ENCODE peak calls at places on chromosome 2, in nine cellular contexts. U is fibroblast of the aortic adventitia, F is brain microvascular endothelial cell, A is IMR-90, Z is sigmoid colon, B is GM20000, J is pancreas, D is spleen, S is lung. H is an unnamed sample.
A peak's percentile ranks its signal among the peaks of the same experiment; 100 is the strongest.

GRCh38 chr2:167438206-167438605 is 549.9 kb downstream of the XIRP2 start:
- DNase-seq in Z (no peak), J (no peak), A (peak; percentile 67), S (no peak), F (peak; percentile 76), B (no peak), U (no peak), D (no peak), H (no peak)

GRCh38 chr2:187117483-187117882 is 268.5 kb upstream of the ZSWIM2 start:
- DNase-seq in U (peak; percentile 1), F (no peak), B (no peak), A (no peak), Z (no peak), J (no peak), S (no peak), D (no peak), H (no peak)

GRCh38 chr2:27264753-27265535 is 2.1 kb upstream of the SLC30A3 start:
- DNase-seq in A (peak; percentile 35), U (no peak), Z (no peak), D (peak; percentile 86), J (peak; percentile 67), S (peak; percentile 56), F (peak; percentile 8), B (peak; percentile 85), H (peak; percentile 87)

GRCh38 chr2:198774576-198774975 is 683.2 kb downstream of the SATB2 start:
- DNase-seq in S (no peak), A (no peak), J (no peak), U (no peak), Z (no peak), D (no peak), B (no peak), F (no peak), H (no peak)

GRCh38 chr2:105177546-105178254 is 63.8 kb upstream of the GPR45 start:
- DNase-seq in U (no peak), B (no peak), D (no peak), J (no peak), Z (no peak), A (no peak), F (no peak), S (no peak), H (no peak)

GRCh38 chr2:73174941-73175662 is 27.3 kb upstream of the NOTO start:
- DNase-seq in A (no peak), J (no peak), S (no peak), B (no peak), F (no peak), U (no peak), Z (no peak), D (no peak), H (peak; percentile 27)

GRCh38 chr2:228681426-228681825 is 499.9 kb upstream of the SPHKAP start:
- DNase-seq in J (no peak), Z (no peak), B (no peak), D (no peak), A (peak; percentile 49), U (peak; percentile 80), S (no peak), F (peak; percentile 49), H (no peak)

GRCh38 chr2:36672199-36672598 is 24.3 kb upstream of the VIT start:
- DNase-seq in J (no peak), A (peak; percentile 69), B (no peak), S (no peak), U (peak; percentile 66), Z (no peak), F (peak; percentile 25), D (no peak), H (no peak)

GRCh38 chr2:73423913-73424312 is 38.3 kb downstream of the ALMS1 start:
- DNase-seq in Z (no peak), B (no peak), S (no peak), F (no peak), A (no peak), J (no peak), D (no peak), U (no peak), H (no peak)

GRCh38 chr2:79393806-79394484 is 118.9 kb upstream of the CTNNA2 start:
- DNase-seq in A (no peak), J (no peak), D (no peak), B (no peak), F (no peak), Z (no peak), U (no peak), S (no peak), H (no peak)

GRCh38 chr2:27123302-27124150 is at the start of gene ABHD1:
- DNase-seq in A (no peak), B (peak; percentile 80), J (peak; percentile 72), S (peak; percentile 67), U (no peak), D (peak; percentile 94), Z (peak; percentile 79), F (no peak), H (peak; percentile 75)

GRCh38 chr2:55059793-55060192 is 9.5 kb upstream of the RTN4 start:
- DNase-seq in U (no peak), B (no peak), S (no peak), J (no peak), A (no peak), F (no peak), Z (no peak), D (no peak), H (no peak)

GRCh38 chr2:15983496-15983895 is 43.1 kb downstream of the MYCN start:
- DNase-seq in A (no peak), U (no peak), D (no peak), B (no peak), S (no peak), J (no peak), F (no peak), Z (no peak), H (no peak)

GRCh38 chr2:198414976-198415375 is 610.6 kb downstream of the PLCL1 start:
- DNase-seq in A (no peak), S (no peak), U (no peak), D (no peak), Z (no peak), F (no peak), B (no peak), J (no peak), H (no peak)

GRCh38 chr2:30238143-30238800 is 6.9 kb downstream of the LBH start:
- DNase-seq in B (no peak), U (no peak), A (no peak), D (peak; percentile 64), Z (peak; percentile 58), S (no peak), J (no peak), F (no peak), H (no peak)

GRCh38 chr2:201860541-201861154 is 54.3 kb downstream of the CDK15 start:
- DNase-seq in F (peak; percentile 84), Z (peak; percentile 68), A (peak; percentile 93), S (peak; percentile 49), B (peak; percentile 61), D (no peak), U (peak; percentile 90), J (no peak), H (peak; percentile 78)

GRCh38 chr2:223797811-223798721 is 39.3 kb downstream of the AP1S3 start:
- DNase-seq in U (peak; percentile 71), D (no peak), B (peak; percentile 60), F (peak; percentile 45), A (peak; percentile 59), J (no peak), S (no peak), Z (no peak), H (peak; percentile 62)

GRCh38 chr2:60484080-60484737 is 69.2 kb downstream of the BCL11A start:
- DNase-seq in J (no peak), Z (no peak), A (peak; percentile 76), U (peak; percentile 33), F (peak; percentile 79), B (no peak), S (no peak), D (no peak), H (no peak)

GRCh38 chr2:185219981-185220380 is 518.6 kb upstream of the FSIP2 start:
- DNase-seq in B (no peak), U (no peak), A (no peak), D (no peak), J (no peak), Z (no peak), F (peak; percentile 36), S (no peak), H (no peak)

GRCh38 chr2:185215497-185215896 is 523.1 kb upstream of the FSIP2 start:
- DNase-seq in D (no peak), U (no peak), Z (no peak), F (no peak), S (no peak), B (no peak), A (no peak), J (no peak), H (no peak)
- TF ChIP-seq CTCF in D (no peak), U (no peak), Z (no peak), F (peak; percentile 20), S (no peak), B (no peak), A (no peak), J (no peak), H (no peak)

GRCh38 chr2:122100371-122101150 is 345.1 kb downstream of the TSN start:
- DNase-seq in F (no peak), D (no peak), B (no peak), U (no peak), J (no peak), Z (no peak), A (peak; percentile 27), S (no peak), H (no peak)

GRCh38 chr2:122105171-122105884 is 349.9 kb downstream of the TSN start:
- DNase-seq in A (no peak), U (no peak), Z (no peak), J (no peak), S (no peak), F (no peak), B (no peak), D (no peak), H (no peak)

GRCh38 chr2:122098301-122098700 is 342.9 kb downstream of the TSN start:
- DNase-seq in A (no peak), U (no peak), F (no peak), D (no peak), S (no peak), Z (no peak), J (no peak), B (no peak), H (no peak)

GRCh38 chr2:122096788-122097187 is 341.3 kb downstream of the TSN start:
- DNase-seq in A (no peak), D (no peak), F (no peak), S (no peak), Z (no peak), J (no peak), U (no peak), B (no peak), H (no peak)

GRCh38 chr2:122101319-122101718 is 345.9 kb downstream of the TSN start:
- DNase-seq in J (no peak), B (no peak), D (no peak), F (no peak), S (no peak), Z (no peak), U (no peak), A (no peak), H (no peak)
- TF ChIP-seq CTCF in J (no peak), B (no peak), D (no peak), F (no peak), S (no peak), Z (no peak), U (no peak), A (no peak), H (no peak)

GRCh38 chr2:230866704-230867561 is 2.2 kb downstream of the ITM2C start:
- DNase-seq in S (no peak), F (no peak), J (peak; percentile 66), B (no peak), A (peak; percentile 20), Z (no peak), U (peak; percentile 37), D (peak; percentile 87), H (no peak)
- TF ChIP-seq CTCF in S (no peak), F (peak; percentile 27), J (no peak), B (no peak), A (no peak), Z (no peak), U (no peak), D (no peak), H (no peak)

GRCh38 chr2:149490296-149490695 is 97.3 kb downstream of the MMADHC start:
- DNase-seq in B (no peak), F (no peak), J (no peak), A (no peak), Z (no peak), S (no peak), U (no peak), D (no peak), H (no peak)
- TF ChIP-seq CTCF in B (no peak), F (peak; percentile 19), J (no peak), A (no peak), Z (no peak), S (no peak), U (no peak), D (no peak), H (no peak)

H was measured in GM13977.